ENCODE peak calls at places on chromosomes 12 and 14, in five cellular contexts. T is HL-60; K is H4; U is MCF 10A; B is activated CD8-positive, alpha-beta memory T cell treated with anti-CD3 and anti-CD28 coated beads, Interleukin-2, amount 50 U/mL, for 48 hours. P is an unnamed sample.

GRCh38 chr12:92143280-92143679 is 2.4 kb downstream of the BTG1 start:
- DNase-seq in T (no peak), K (no peak), B (no peak), U (no peak), P (no peak)

GRCh38 chr14:74483321-74483720 is 9.8 kb downstream of the NPC2 start:
- DNase-seq in T (no peak), B (no peak), U (no peak), K (no peak), P (no peak)

GRCh38 chr12:18546399-18546798 is 191.4 kb downstream of the PLCZ1 start:
- DNase-seq in B (no peak), U (peak), K (no peak), T (no peak), P (no peak)

GRCh38 chr12:71648537-71648936 is 15.1 kb downstream of the ZFC3H1 start:
- DNase-seq in B (no peak), K (no peak), T (no peak), U (no peak), P (no peak)

GRCh38 chr14:101027966-101028365 is 124.4 kb upstream of the RTL1 start:
- DNase-seq in U (no peak), T (no peak), B (no peak), K (no peak), P (no peak)

GRCh38 chr14:101876539-101876938 is 87.8 kb upstream of the DYNC1H1 start:
- DNase-seq in U (no peak), B (peak), T (peak), K (no peak), P (peak)

GRCh38 chr12:65566776-65567175 is 257.5 kb upstream of the HMGA2 start:
- DNase-seq in K (no peak), T (no peak), B (no peak), U (no peak), P (no peak)

GRCh38 chr14:51849095-51849494 is 11.3 kb upstream of the GNG2 start:
- DNase-seq in K (no peak), T (no peak), U (no peak), B (peak), P (no peak)

GRCh38 chr12:25388216-25388615 is 137.5 kb upstream of the KRAS start:
- DNase-seq in U (no peak), T (no peak), K (peak), B (no peak), P (no peak)

GRCh38 chr12:96522283-96522682 is 32.9 kb downstream of the CFAP54 start:
- DNase-seq in U (no peak), B (no peak), T (no peak), K (no peak), P (no peak)

GRCh38 chr12:121536058-121536928 is 44.5 kb downstream of the KDM2B start:
- DNase-seq in B (peak), K (peak), T (peak), U (peak), P (peak)

GRCh38 chr14:32618991-32619390 is 289.9 kb downstream of the AKAP6 start:
- DNase-seq in K (peak), B (no peak), U (no peak), T (no peak), P (no peak)

GRCh38 chr12:59452259-59452658 is 143.6 kb upstream of the SLC16A7 start:
- DNase-seq in U (peak), K (no peak), T (no peak), B (no peak), P (no peak)

GRCh38 chr14:21917699-21918436 is 244.2 kb upstream of the OR4E1 start:
- DNase-seq in T (peak), K (peak), B (no peak), U (peak), P (no peak)

GRCh38 chr12:55861871-55862270 is 19.1 kb upstream of the MMP19 start:
- DNase-seq in U (no peak), T (no peak), K (no peak), B (no peak), P (no peak)

GRCh38 chr12:116637589-116638165 is 78.5 kb downstream of the MAP1LC3B2 start:
- DNase-seq in U (no peak), B (no peak), K (no peak), T (peak), P (no peak)